ENCODE peak calls at places on chromosomes 12 and 14, in six cellular contexts. M, T, R, O, Y and P are unnamed samples.

GRCh38 chr12:53803703-53804102 is 51.9 kb upstream of the CISTR start:
- DNase-seq in M (no peak), T (no peak), R (no peak), O (no peak), Y (no peak), P (no peak)

GRCh38 chr12:98424726-98425401 is 90.5 kb upstream of the TMPO start:
- DNase-seq in M (no peak), T (no peak), R (no peak), O (peak), Y (peak), P (peak)

GRCh38 chr14:23104591-23105347 is at the start of gene CIROP:
- DNase-seq in M (no peak), T (peak), R (no peak), O (no peak), Y (no peak), P (no peak)

GRCh38 chr14:61470261-61470953 is 149.0 kb downstream of the PRKCH start:
- DNase-seq in M (no peak), T (no peak), R (no peak), O (no peak), Y (no peak), P (no peak)

GRCh38 chr14:96383445-96383844 is 8.5 kb upstream of the AK7 start:
- DNase-seq in M (no peak), T (no peak), R (no peak), O (no peak), Y (no peak), P (no peak)

GRCh38 chr14:93369393-93370266 is 22.6 kb downstream of the COX8C start:
- DNase-seq in M (no peak), T (no peak), R (peak), O (no peak), Y (no peak), P (no peak)

GRCh38 chr12:21677622-21678277 is 20.1 kb upstream of the LDHB start:
- DNase-seq in M (no peak), T (no peak), R (no peak), O (no peak), Y (no peak), P (no peak)

GRCh38 chr14:59632381-59632780 is 55.8 kb upstream of the CCDC175 start:
- DNase-seq in M (no peak), T (peak), R (no peak), O (peak), Y (peak), P (no peak)

GRCh38 chr12:67885370-67886169 is 103.7 kb upstream of the IFNG-AS1 start:
- DNase-seq in M (no peak), T (no peak), R (no peak), O (no peak), Y (no peak), P (no peak)

GRCh38 chr12:53145383-53145782 is 35.1 kb upstream of the ZNF740 start:
- DNase-seq in M (no peak), T (no peak), R (no peak), O (peak), Y (no peak), P (no peak)

GRCh38 chr14:105062048-105062433 is 3.2 kb downstream of the GPR132 start:
- DNase-seq in M (no peak), T (no peak), R (no peak), O (no peak), Y (no peak), P (no peak)

GRCh38 chr12:62519043-62519442 is 52.4 kb downstream of the MON2 start:
- DNase-seq in M (no peak), T (no peak), R (no peak), O (no peak), Y (no peak), P (no peak)

GRCh38 chr12:65882504-65882903 is 58.2 kb downstream of the HMGA2 start:
- DNase-seq in M (no peak), T (no peak), R (no peak), O (no peak), Y (no peak), P (no peak)

DNA sequence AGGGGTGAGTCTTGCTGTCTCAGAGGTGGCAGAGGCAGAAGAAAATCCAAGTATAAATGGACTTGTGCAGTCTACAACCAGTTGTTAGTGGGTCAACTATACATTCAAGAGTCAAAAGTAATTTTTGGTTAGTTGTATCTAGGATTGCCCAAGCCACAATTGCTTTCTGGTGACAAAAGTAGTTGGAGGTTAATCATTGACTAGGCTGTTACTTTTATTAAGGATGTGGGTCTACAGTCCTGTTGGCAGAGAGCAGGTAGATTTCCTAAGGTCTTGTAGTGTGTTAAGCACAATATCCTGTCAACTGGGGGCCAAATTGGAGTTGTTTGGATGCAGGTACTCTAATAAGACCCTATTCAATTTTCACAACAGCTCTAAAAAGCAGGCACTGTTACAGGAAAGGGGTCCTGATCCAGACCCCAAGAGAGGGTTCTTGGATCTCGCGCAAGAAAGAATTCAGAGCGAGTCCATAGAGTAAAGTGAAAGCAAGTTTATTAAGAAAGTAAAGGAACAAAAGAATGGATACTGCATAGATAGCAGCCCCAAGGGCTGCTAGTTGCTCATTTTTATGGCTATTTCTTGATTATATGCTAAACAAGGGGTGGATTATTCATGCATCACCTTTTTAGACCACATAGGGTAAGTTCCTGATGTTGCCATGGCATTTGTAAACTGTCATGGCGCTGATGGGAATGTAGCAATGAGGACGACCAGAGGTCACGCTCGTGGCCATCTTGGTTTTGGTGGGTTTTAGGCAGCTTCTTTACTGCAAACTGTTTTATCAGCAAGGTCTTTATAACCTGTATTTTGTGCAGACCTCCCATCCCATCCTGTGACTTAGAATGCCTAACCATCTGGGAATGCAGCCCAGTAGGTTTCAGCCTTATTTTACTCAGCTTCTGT is 232.6 kb upstream of the SRRM4 start:
- DNase-seq in M (no peak), T (no peak), R (no peak), O (peak), Y (no peak), P (no peak)
- TF ChIP-seq POLR2A in M (no peak), T (no peak), R (no peak), O (no peak), Y (no peak), P (no peak)

DNA sequence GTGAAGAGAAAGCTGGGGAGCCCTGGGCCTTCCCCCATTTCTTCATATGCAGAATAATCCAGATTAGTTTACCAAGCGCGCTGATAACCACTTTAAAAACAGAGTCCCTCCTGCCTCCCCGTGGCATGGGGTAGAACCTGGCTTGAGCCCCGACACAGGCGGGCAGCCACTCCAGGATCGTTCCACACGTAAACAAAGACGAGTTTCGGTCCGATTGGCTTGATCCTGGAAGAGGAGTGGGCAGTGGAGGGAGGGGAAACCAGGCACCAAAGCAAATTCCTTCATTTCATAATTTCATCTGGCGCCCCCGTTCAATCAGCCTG is 909 bp upstream of the GPRC5A start:
- DNase-seq in M (no peak), T (no peak), R (no peak), O (no peak), Y (no peak), P (no peak)
- TF ChIP-seq POLR2AphosphoS5 in M (no peak), T (no peak), R (no peak), O (no peak), Y (no peak), P (no peak)

DNA sequence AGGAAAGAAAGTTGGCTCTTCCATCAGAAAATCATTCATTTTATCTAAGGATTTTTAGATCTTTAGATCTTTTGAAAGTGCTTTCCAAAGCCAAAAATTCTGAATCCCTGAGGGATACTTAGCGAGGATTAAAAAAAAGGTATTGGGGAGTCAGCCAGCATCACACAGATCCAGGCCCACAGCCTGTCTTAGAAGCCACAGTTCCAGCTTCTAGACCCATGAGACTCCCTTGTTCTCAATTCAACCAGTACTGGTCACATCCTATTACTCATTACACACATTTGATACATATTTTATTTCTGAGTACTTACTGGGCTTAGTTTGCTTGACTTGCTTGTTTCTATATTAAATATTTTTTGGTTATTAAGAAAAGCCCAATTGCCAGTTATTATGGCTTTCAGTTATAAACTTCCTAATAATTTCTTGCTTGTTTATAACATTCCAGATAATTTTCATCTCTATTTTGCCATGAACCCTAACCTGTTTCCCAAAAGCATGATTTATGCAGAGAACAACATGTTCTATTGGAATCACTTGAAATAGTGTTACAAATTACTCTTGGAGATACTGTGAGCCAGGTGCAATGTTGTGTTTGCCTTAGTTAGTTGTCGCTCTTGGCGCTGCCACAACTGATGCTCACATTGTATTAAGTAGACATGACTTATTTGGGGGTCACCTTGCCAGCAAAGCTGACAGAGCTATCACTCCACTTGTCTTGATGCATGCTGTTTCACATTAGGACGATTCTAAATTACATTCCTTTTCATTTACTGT is 49.6 kb downstream of the TSPAN8 start:
- DNase-seq in M (no peak), T (no peak), R (no peak), O (no peak), Y (no peak), P (no peak)
- TF ChIP-seq TAF1 in M (no peak), T (no peak), R (no peak), O (no peak), Y (no peak), P (no peak)

GRCh38 chr14:103521438-103521961 is 1.1 kb downstream of the CKB start:
- DNase-seq in M (no peak), T (no peak), R (no peak), O (no peak), Y (peak), P (no peak)

GRCh38 chr14:103522028-103522581 is 525 bp downstream of the CKB start:
- DNase-seq in M (no peak), T (peak), R (no peak), O (no peak), Y (peak), P (no peak)

GRCh38 chr14:103520269-103520656 is 2.4 kb downstream of the CKB start:
- DNase-seq in M (no peak), T (no peak), R (no peak), O (no peak), Y (no peak), P (no peak)

GRCh38 chr14:103519837-103520212 is 2.8 kb downstream of the CKB start:
- DNase-seq in M (no peak), T (no peak), R (no peak), O (no peak), Y (no peak), P (no peak)

DNA sequence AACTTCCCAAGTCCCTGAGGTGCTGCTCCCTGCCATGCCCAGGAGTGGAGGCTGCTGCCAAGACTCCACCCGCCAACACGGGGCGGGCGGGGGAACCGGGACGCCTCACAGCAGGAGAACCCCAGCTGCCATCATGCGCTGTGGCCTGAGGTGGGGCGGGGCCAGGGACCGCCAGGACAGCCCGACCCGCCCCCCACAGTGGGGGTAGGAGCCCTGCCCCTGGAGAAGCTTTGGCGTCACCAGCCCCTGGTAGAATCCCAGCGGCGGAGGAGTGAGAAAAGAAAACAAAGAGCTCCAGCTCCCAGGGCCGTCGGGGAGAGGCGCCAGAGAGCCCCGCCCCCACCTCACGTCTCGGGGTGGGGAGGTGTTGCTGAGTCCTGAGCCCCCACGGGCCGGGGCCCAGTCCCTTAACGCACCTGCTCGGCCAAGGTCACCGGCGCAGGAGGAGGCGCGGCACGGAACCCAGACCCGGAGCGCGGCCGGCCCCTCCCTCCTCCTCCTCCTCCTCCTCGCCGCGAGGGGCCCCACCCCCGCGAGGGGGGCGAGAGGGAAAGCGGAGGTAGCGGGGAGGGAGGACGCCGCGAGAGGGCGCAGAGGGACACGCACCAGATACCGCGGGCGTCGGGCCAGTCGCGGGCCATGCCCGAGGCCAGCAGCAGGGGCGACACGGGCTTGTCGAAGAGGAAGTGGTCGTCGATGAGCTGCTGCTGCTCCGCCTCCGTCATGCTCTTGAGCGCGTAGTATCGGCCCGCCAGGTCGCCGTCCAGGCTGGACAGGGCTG is 1.8 kb downstream of the CKB start:
- DNase-seq in M (no peak), T (peak), R (no peak), O (no peak), Y (peak), P (peak)
- TF ChIP-seq POLR2A in M (no peak), T (peak), R (peak), O (no peak), Y (no peak), P (no peak)